ENCODE peak calls at places on chromosomes 1 and 21, in five cellular contexts. One of them, this sample, is unnamed.

GRCh38 chr1:226624526-226624925 is 76.0 kb downstream of the STUM start:
- DNase-seq in ecto neural progenitor cell: no peak
- DNase-seq in ELR: peak; percentile 81
- DNase-seq in uterus: peak; percentile 6
- DNase-seq in lung microvascular endothelial cell: no peak
- DNase-seq in this sample: peak; percentile 86

GRCh38 chr1:182484531-182485257 is 34.7 kb downstream of the RGSL1 start:
- DNase-seq in ecto neural progenitor cell: no peak
- DNase-seq in ELR: peak; percentile 10
- DNase-seq in uterus: no peak
- DNase-seq in lung microvascular endothelial cell: no peak
- DNase-seq in this sample: peak; percentile 6

GRCh38 chr1:149846042-149846441 is 53.3 kb upstream of the BOLA1 start:
- DNase-seq in ecto neural progenitor cell: no peak
- DNase-seq in ELR: no peak
- DNase-seq in uterus: no peak
- DNase-seq in lung microvascular endothelial cell: no peak
- DNase-seq in this sample: no peak

GRCh38 chr1:46528297-46528955 is 23.0 kb downstream of the KNCN start:
- DNase-seq in ecto neural progenitor cell: no peak
- DNase-seq in ELR: peak; percentile 49
- DNase-seq in uterus: no peak
- DNase-seq in lung microvascular endothelial cell: no peak
- DNase-seq in this sample: no peak

GRCh38 chr1:209155556-209155955 is 428.0 kb upstream of the CAMK1G start:
- DNase-seq in ecto neural progenitor cell: no peak
- DNase-seq in ELR: no peak
- DNase-seq in uterus: no peak
- DNase-seq in lung microvascular endothelial cell: peak; percentile 2
- DNase-seq in this sample: no peak

GRCh38 chr1:239909894-239910293 is 181.8 kb upstream of the FMN2 start:
- DNase-seq in ecto neural progenitor cell: no peak
- DNase-seq in ELR: peak; percentile 85
- DNase-seq in uterus: no peak
- DNase-seq in lung microvascular endothelial cell: no peak
- DNase-seq in this sample: peak; percentile 2

GRCh38 chr1:186089938-186090337 is 285.1 kb downstream of the TPR start:
- DNase-seq in ecto neural progenitor cell: no peak
- DNase-seq in ELR: no peak
- DNase-seq in uterus: no peak
- DNase-seq in lung microvascular endothelial cell: no peak
- DNase-seq in this sample: no peak

GRCh38 chr1:39642796-39643195 is 3.4 kb upstream of the HEYL start:
- DNase-seq in ecto neural progenitor cell: no peak
- DNase-seq in ELR: peak; percentile 51
- DNase-seq in uterus: peak; percentile 49
- DNase-seq in lung microvascular endothelial cell: no peak
- DNase-seq in this sample: peak; percentile 25

GRCh38 chr21:21730524-21730923 is 732.3 kb downstream of the NCAM2 start:
- DNase-seq in ecto neural progenitor cell: no peak
- DNase-seq in ELR: no peak
- DNase-seq in uterus: no peak
- DNase-seq in lung microvascular endothelial cell: no peak
- DNase-seq in this sample: no peak

GRCh38 chr1:207981976-207982375 is 71.1 kb upstream of the CD34 start:
- DNase-seq in ecto neural progenitor cell: peak; percentile 59
- DNase-seq in ELR: peak; percentile 46
- DNase-seq in uterus: no peak
- DNase-seq in lung microvascular endothelial cell: peak; percentile 32
- DNase-seq in this sample: no peak

GRCh38 chr1:43227138-43227836 is 42.5 kb upstream of the TMEM125 start:
- DNase-seq in ecto neural progenitor cell: peak; percentile 90
- DNase-seq in ELR: peak; percentile 85
- DNase-seq in uterus: peak; percentile 80
- DNase-seq in lung microvascular endothelial cell: peak; percentile 74
- DNase-seq in this sample: peak; percentile 34

GRCh38 chr1:116762781-116763115 is 8.5 kb downstream of the CD2 start:
- DNase-seq in ecto neural progenitor cell: no peak
- DNase-seq in ELR: no peak
- DNase-seq in uterus: no peak
- DNase-seq in lung microvascular endothelial cell: no peak
- DNase-seq in this sample: no peak

GRCh38 chr1:92877792-92878191 is 46.0 kb downstream of the RPL5 start:
- DNase-seq in ecto neural progenitor cell: no peak
- DNase-seq in ELR: no peak
- DNase-seq in uterus: no peak
- DNase-seq in lung microvascular endothelial cell: no peak
- DNase-seq in this sample: no peak

GRCh38 chr1:170685166-170685565 is 21.2 kb downstream of the PRRX1 start:
- DNase-seq in ecto neural progenitor cell: no peak
- DNase-seq in ELR: peak; percentile 81
- DNase-seq in uterus: no peak
- DNase-seq in lung microvascular endothelial cell: no peak
- DNase-seq in this sample: no peak

GRCh38 chr1:47859092-47859743 is 138.0 kb downstream of the TRABD2B start:
- DNase-seq in ecto neural progenitor cell: no peak
- DNase-seq in ELR: no peak
- DNase-seq in uterus: peak; percentile 1
- DNase-seq in lung microvascular endothelial cell: no peak
- DNase-seq in this sample: peak; percentile 62

GRCh38 chr1:1599919-1600860 is at the start of gene FNDC10:
- DNase-seq in ecto neural progenitor cell: peak; percentile 52
- DNase-seq in ELR: no peak
- DNase-seq in uterus: no peak
- DNase-seq in lung microvascular endothelial cell: no peak
- DNase-seq in this sample: no peak

GRCh38 chr1:213123532-213123931 is 72.5 kb downstream of the RPS6KC1 start:
- DNase-seq in ecto neural progenitor cell: no peak
- DNase-seq in ELR: peak; percentile 90
- DNase-seq in uterus: no peak
- DNase-seq in lung microvascular endothelial cell: peak; percentile 63
- DNase-seq in this sample: peak; percentile 44

GRCh38 chr1:79726321-79726720 is 719.8 kb upstream of the ADGRL4 start:
- DNase-seq in ecto neural progenitor cell: no peak
- DNase-seq in ELR: no peak
- DNase-seq in uterus: no peak
- DNase-seq in lung microvascular endothelial cell: no peak
- DNase-seq in this sample: no peak

GRCh38 chr1:236282159-236282716 is 480 bp upstream of the ERO1B start:
- DNase-seq in ecto neural progenitor cell: no peak
- DNase-seq in ELR: peak; percentile 38
- DNase-seq in uterus: no peak
- DNase-seq in lung microvascular endothelial cell: no peak
- DNase-seq in this sample: no peak